ENCODE peak calls at places on chromosomes 13 and 19, in four cellular contexts. Z, T, P and O are unnamed samples.

GRCh38 chr19:33300016-33300981 is 2.0 kb downstream of the CEBPA start:
- DNase-seq in Z (no peak), T (peak), P (no peak), O (no peak)

GRCh38 chr13:25966086-25966485 is 85.7 kb downstream of the SHISA2 start:
- DNase-seq in Z (no peak), T (no peak), P (no peak), O (no peak)

GRCh38 chr19:11251650-11252314 is 10.5 kb downstream of the DOCK6 start:
- DNase-seq in Z (no peak), T (no peak), P (no peak), O (no peak)

GRCh38 chr19:52494518-52494917 is 33.0 kb upstream of the ZNF808 start:
- DNase-seq in Z (no peak), T (no peak), P (no peak), O (no peak)

GRCh38 chr13:90518398-90518797 is 829.1 kb upstream of the MIR17HG start:
- DNase-seq in Z (no peak), T (no peak), P (no peak), O (no peak)

GRCh38 chr19:5042556-5042955 is 73.6 kb downstream of the KDM4B start:
- DNase-seq in Z (no peak), T (no peak), P (no peak), O (no peak)

GRCh38 chr19:16367269-16367683 is 42.6 kb downstream of the KLF2 start:
- DNase-seq in Z (no peak), T (no peak), P (no peak), O (no peak)

GRCh38 chr19:34067861-34068271 is 104.4 kb upstream of the LSM14A start:
- DNase-seq in Z (no peak), T (no peak), P (no peak), O (no peak)

GRCh38 chr19:38224014-38224862 is at the start of gene DPF1:
- DNase-seq in Z (peak), T (peak), P (peak), O (no peak)

GRCh38 chr19:1364070-1364719 is 19.5 kb upstream of the NDUFS7 start:
- DNase-seq in Z (no peak), T (no peak), P (no peak), O (no peak)
- TF ChIP-seq CTCF in Z (no peak), T (no peak), P (peak), O (no peak)

DNA sequence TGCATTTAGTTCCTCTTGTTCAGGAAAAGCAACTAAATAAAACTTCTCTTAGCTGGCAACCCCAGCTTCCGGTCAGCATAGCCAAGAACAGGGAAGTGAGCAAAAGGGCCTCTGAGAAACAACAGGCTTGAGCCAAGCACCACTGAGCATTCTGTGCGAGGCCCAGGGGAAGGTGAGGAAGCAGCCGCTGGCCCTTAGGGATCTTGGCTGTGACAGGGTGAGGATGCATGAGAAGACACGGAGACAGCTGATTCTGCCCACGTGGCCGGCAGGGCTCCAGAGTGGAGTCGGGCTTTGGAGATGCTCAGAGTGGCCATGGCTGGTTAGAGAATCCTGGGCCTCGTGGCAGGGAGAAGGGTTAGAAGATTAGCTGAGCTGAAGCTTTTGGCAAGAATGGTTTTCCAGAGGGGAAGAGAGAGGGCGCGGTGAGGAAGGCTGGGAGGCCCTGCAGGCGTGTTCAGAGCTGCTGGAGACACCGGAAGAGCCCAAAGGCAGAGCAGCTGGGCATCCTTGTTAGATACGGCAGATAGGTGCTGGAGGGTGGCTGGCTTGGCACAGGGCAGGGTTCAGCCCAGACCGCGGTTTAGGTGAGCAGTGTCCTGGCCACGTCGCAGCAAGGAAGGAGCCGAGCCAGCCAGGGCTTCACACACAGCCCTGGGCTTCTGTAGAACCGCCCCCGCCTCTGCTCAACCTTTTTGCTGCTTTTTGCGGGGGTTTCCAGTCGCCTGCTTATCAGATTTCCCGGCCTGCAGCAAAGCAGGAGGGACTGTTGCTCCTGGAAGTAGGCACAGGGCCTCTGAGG is 17.3 kb downstream of the UPF1 start:
- DNase-seq in Z (no peak), T (peak), P (peak), O (peak)
- H3K27ac ChIP-seq in Z (peak), T (peak), P (no peak), O (peak)

GRCh38 chr19:53945441-53945840 is 17.3 kb upstream of the CACNG8 start:
- DNase-seq in Z (no peak), T (no peak), P (peak), O (no peak)

GRCh38 chr19:53944933-53945332 is 17.8 kb upstream of the CACNG8 start:
- DNase-seq in Z (no peak), T (no peak), P (no peak), O (no peak)

GRCh38 chr19:53947624-53948023 is 15.1 kb upstream of the CACNG8 start:
- DNase-seq in Z (no peak), T (no peak), P (no peak), O (no peak)

GRCh38 chr19:53944416-53944815 is 18.3 kb upstream of the CACNG8 start:
- DNase-seq in Z (no peak), T (no peak), P (no peak), O (no peak)

GRCh38 chr19:53945998-53946397 is 16.7 kb upstream of the CACNG8 start:
- DNase-seq in Z (no peak), T (no peak), P (no peak), O (no peak)
- H3K4me3 ChIP-seq in Z (no peak), T (no peak), P (no peak), O (no peak)

GRCh38 chr19:48632692-48633147 is 4.5 kb downstream of the DBP start:
- DNase-seq in Z (no peak), T (no peak), P (peak), O (no peak)
- TF ChIP-seq CTCF in Z (no peak), T (no peak), P (peak), O (no peak)

GRCh38 chr13:65943711-65944110 is 1286.4 kb downstream of the PCDH9 start:
- DNase-seq in Z (no peak), T (no peak), P (no peak), O (no peak)
- H3K27ac ChIP-seq in Z (no peak), T (no peak), P (no peak), O (peak)

DNA sequence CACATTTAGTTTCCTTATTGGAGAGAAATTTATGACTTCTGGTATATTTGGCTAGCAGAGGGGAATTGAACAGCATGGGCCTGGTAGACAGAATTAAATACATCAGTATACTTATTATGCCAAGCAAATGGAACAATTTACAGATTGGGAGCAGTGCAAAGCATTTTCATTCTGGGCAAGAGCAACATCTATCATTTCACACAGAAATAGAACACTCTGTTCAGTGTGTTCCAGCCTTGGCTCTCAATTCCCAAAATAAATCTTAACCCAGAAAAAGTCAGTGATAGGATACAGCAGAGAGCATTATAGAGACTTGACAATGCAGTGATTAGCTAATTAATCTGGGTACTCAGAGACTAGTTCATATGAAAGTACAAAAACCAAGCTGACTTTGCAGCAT is 604.0 kb upstream of the SLITRK6 start:
- DNase-seq in Z (no peak), T (no peak), P (no peak), O (no peak)
- H3K4me3 ChIP-seq in Z (no peak), T (no peak), P (no peak), O (no peak)

GRCh38 chr13:108606424-108606823 is 23.0 kb upstream of the MYO16 start:
- DNase-seq in Z (no peak), T (no peak), P (no peak), O (no peak)

GRCh38 chr13:108615241-108615640 is 14.2 kb upstream of the MYO16 start:
- DNase-seq in Z (no peak), T (no peak), P (no peak), O (no peak)

GRCh38 chr13:108610517-108610916 is 18.9 kb upstream of the MYO16 start:
- DNase-seq in Z (no peak), T (no peak), P (no peak), O (no peak)

DNA sequence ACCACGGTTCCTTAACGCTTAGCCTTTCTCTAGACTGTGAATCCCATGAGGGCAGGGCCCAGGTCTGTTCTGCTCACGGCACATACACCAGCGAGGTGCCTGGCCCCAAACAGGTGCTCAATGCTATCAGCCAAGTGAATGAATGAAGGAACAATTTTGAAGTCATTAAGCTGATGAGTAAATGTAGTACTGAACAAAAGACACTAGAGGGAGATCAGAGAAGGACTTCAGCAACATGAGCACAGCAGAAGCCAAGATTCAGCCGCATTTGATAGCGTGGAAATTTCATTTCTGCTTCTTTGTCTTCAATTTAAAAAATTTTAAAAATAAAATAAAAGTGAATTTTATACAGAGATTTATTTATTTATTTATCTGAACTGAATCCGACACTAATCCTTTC is 20.1 kb upstream of the MYO16 start:
- DNase-seq in Z (no peak), T (no peak), P (peak), O (no peak)
- TF ChIP-seq CTCF in Z (peak), T (peak), P (peak), O (no peak)

GRCh38 chr19:20279516-20279915 is 112.5 kb downstream of the ZNF486 start:
- DNase-seq in Z (no peak), T (no peak), P (no peak), O (no peak)
- H3K27ac ChIP-seq in Z (no peak), T (no peak), P (no peak), O (no peak)

GRCh38 chr13:43306364-43306763 is 283.0 kb downstream of the DNAJC15 start:
- DNase-seq in Z (no peak), T (no peak), P (no peak), O (no peak)

GRCh38 chr13:43309301-43309700 is 285.9 kb downstream of the DNAJC15 start:
- DNase-seq in Z (no peak), T (no peak), P (no peak), O (no peak)

GRCh38 chr13:43307221-43307920 is 284.0 kb downstream of the DNAJC15 start:
- DNase-seq in Z (no peak), T (no peak), P (no peak), O (no peak)

GRCh38 chr13:43305416-43305815 is 282.0 kb downstream of the DNAJC15 start:
- DNase-seq in Z (no peak), T (no peak), P (no peak), O (no peak)

DNA sequence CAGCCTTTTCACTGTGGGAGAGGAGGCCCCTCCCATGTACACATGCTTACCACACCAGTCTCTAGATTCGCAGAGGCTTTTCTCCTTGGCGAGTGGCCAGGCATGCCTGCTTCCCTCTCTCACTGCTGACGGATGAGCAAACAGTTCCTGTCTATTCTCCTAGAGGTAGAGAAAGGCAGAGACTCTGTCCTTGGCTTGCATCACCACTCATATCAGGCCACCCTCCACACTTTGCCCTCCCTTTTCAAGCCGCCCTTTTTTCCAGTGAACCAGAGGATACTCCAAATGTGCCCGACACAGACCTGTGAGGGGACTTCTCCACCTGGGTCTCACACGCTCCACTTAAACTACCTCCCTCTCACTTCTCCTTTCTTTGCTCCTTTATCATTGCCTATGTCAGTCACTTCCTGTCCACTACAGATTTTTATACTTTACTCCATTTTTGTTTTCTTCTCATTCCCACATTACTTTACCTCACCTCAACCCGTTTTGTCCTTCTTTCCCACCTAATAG is 284.6 kb downstream of the DNAJC15 start:
- DNase-seq in Z (peak), T (peak), P (peak), O (peak)
- H3K4me3 ChIP-seq in Z (no peak), T (no peak), P (no peak), O (no peak)